ENCODE peak calls at places on chromosomes 2 and 18, in ten cellular contexts. O, E, N, U, Z, P, F, Q, L and K are unnamed samples.
A peak's percentile ranks its signal among the peaks of the same experiment; 100 is the strongest.

GRCh38 chr2:29309090-29310054 is 194.2 kb downstream of the CLIP4 start:
- DNase-seq in Z (peak; percentile 86), U (peak; percentile 73), F (peak; percentile 65), Q (peak; percentile 63), O (peak; percentile 59), E (peak; percentile 60), N (peak; percentile 76), P (peak; percentile 27), L (peak; percentile 27), K (peak; percentile 66)

GRCh38 chr18:45517181-45517741 is 98.0 kb upstream of the SLC14A2 start:
- DNase-seq in Q (no peak), N (no peak), O (no peak), U (no peak), F (no peak), E (peak; percentile 78), L (no peak), P (peak; percentile 71), Z (no peak), K (no peak)

GRCh38 chr18:5600376-5601071 is 56.7 kb upstream of the EPB41L3 start:
- DNase-seq in U (peak; percentile 16), F (no peak), Q (no peak), L (peak; percentile 57), Z (peak; percentile 56), P (no peak), O (peak; percentile 3), N (peak; percentile 49), E (no peak), K (peak; percentile 28)

GRCh38 chr18:54622084-54622483 is 31.0 kb downstream of the DYNAP start:
- DNase-seq in U (no peak), F (no peak), N (no peak), P (no peak), E (no peak), O (no peak), Z (no peak), Q (no peak), L (no peak), K (no peak)

GRCh38 chr2:109304731-109305470 is 175.9 kb downstream of the SH3RF3 start:
- DNase-seq in U (no peak), N (no peak), O (no peak), Q (no peak), L (no peak), F (no peak), E (no peak), P (no peak), Z (peak; percentile 78), K (no peak)

GRCh38 chr2:102050854-102051391 is 59.2 kb downstream of the IL1R2 start:
- DNase-seq in O (no peak), P (no peak), Q (no peak), N (peak; percentile 99), Z (peak; percentile 59), U (peak; percentile 82), L (peak; percentile 86), F (no peak), E (peak; percentile 94), K (peak; percentile 91)

GRCh38 chr2:57376985-57377384 is 669.6 kb upstream of the VRK2 start:
- DNase-seq in U (peak; percentile 39), L (peak; percentile 4), P (no peak), O (no peak), Q (peak; percentile 23), E (no peak), F (peak; percentile 20), Z (peak; percentile 30), N (peak; percentile 6), K (no peak)

GRCh38 chr2:220930542-220931076 is 641.5 kb downstream of the EPHA4 start:
- DNase-seq in P (no peak), U (no peak), Q (no peak), O (no peak), E (no peak), F (no peak), Z (no peak), L (no peak), N (no peak), K (peak; percentile 92)

GRCh38 chr2:174593041-174593440 is 4.6 kb downstream of the WIPF1 start:
- DNase-seq in O (no peak), U (no peak), L (no peak), Q (no peak), N (no peak), E (no peak), P (no peak), Z (no peak), F (no peak), K (no peak)

GRCh38 chr2:234044157-234044556 is 6.3 kb upstream of the SPP2 start:
- DNase-seq in Q (no peak), F (no peak), P (peak; percentile 21), U (no peak), L (peak; percentile 65), N (peak; percentile 78), Z (no peak), O (peak; percentile 10), E (no peak), K (peak; percentile 92)

GRCh38 chr2:196849895-196850294 is 40.7 kb upstream of the C2orf66 start:
- DNase-seq in O (peak; percentile 4), U (peak; percentile 12), Q (no peak), N (peak; percentile 64), P (peak; percentile 10), Z (peak; percentile 50), L (peak; percentile 43), E (no peak), F (no peak), K (peak; percentile 45)

GRCh38 chr18:33369711-33370449 is 70.6 kb downstream of the CCDC178 start:
- DNase-seq in P (no peak), F (no peak), O (peak; percentile 1), N (no peak), Z (no peak), Q (no peak), U (no peak), L (no peak), E (no peak), K (no peak)

GRCh38 chr2:163657257-163657656 is 78.6 kb downstream of the FIGN start:
- DNase-seq in E (no peak), P (no peak), Z (no peak), U (no peak), L (no peak), N (peak; percentile 73), F (no peak), Q (no peak), O (no peak), K (peak; percentile 62)

GRCh38 chr2:8030694-8031303 is 651.1 kb upstream of the ID2 start:
- DNase-seq in N (no peak), Z (no peak), O (no peak), E (no peak), Q (no peak), F (no peak), P (no peak), U (no peak), L (no peak), K (peak; percentile 11)

DNA sequence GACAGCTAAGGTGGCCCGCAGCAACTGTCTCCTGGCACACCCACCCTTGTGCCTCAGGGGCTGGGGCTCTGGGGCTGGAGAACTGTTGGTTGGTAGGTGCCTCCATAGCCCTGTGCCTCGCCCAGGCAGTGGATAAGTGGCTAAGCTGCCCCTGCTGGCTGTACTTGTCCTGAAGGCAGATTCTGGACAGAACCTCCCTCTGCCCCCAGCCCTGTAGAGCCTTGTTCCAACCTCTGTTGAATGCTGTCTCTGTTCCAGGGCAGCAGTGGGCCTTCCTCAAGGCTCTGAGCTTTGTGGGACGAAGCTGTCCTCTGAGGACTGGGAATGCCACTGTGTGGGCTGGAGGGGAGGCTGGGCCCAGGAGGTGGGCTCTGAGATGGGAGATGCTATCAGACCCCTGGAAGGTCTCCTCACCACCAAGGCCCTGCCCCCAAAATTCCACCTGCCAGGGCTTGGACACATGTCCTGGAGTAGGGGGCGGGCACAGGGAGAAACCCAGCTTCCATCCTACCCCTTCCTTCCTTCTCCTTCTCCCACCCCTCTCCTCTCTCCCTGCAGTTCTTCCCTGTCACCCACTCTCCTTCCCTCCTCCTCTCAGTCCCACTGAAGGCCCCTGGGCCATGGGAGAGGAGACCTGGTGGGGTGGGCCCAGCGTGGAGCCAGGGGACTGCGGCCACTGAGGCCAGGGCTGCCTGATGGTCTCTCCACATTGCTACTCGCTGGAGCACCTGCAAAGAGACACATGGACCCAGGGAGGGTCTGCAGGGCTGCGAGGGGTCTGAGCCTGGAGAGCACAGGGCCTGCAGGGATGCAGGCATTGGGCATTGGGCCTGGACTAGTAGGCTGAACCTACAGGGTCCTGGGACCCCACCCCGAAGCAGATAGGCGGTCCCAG is 1.7 kb upstream of the PDCD1 start:
- DNase-seq in E (no peak), P (no peak), Z (no peak), N (no peak), Q (peak; percentile 67), F (no peak), O (no peak), L (no peak), U (no peak), K (no peak)
- TF ChIP-seq CTCF in E (no peak), P (no peak), Z (no peak), N (no peak), Q (no peak), F (no peak), O (no peak), L (peak; percentile 10), U (no peak), K (no peak)

GRCh38 chr2:85838181-85838580 is 50.6 kb downstream of the ST3GAL5 start:
- DNase-seq in Z (no peak), F (no peak), U (peak; percentile 29), L (no peak), Q (no peak), N (no peak), E (no peak), P (no peak), O (no peak), K (no peak)
- TF ChIP-seq CTCF in Z (no peak), F (no peak), U (no peak), L (no peak), Q (peak; percentile 11), N (no peak), E (no peak), P (no peak), O (no peak), K (no peak)

DNA sequence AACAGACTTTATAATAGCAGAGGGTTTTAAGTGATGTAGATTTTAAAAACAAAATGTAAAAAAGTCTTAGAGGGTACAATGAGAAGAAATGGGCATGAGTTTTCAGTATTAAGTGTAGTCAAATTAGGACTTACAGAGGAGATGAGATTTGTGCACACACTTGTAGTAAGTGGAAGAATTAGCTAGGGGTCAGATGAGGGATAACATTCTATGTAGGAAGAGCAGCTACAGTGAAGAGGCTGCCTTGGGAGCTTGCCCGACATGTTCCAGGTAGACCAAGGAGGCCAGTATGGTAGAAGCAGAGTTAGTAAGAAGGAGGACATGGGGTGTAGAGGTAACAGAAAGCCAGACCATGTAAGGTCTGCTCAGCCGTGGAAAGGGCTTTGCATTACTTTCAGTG is 189.2 kb upstream of the DSEL start:
- DNase-seq in N (peak; percentile 13), P (no peak), Z (peak; percentile 24), F (no peak), O (no peak), U (no peak), E (no peak), L (no peak), Q (no peak), K (no peak)
- TF ChIP-seq CTCF in N (no peak), P (no peak), Z (peak; percentile 6), F (no peak), O (no peak), U (no peak), E (no peak), L (no peak), Q (no peak), K (no peak)

DNA sequence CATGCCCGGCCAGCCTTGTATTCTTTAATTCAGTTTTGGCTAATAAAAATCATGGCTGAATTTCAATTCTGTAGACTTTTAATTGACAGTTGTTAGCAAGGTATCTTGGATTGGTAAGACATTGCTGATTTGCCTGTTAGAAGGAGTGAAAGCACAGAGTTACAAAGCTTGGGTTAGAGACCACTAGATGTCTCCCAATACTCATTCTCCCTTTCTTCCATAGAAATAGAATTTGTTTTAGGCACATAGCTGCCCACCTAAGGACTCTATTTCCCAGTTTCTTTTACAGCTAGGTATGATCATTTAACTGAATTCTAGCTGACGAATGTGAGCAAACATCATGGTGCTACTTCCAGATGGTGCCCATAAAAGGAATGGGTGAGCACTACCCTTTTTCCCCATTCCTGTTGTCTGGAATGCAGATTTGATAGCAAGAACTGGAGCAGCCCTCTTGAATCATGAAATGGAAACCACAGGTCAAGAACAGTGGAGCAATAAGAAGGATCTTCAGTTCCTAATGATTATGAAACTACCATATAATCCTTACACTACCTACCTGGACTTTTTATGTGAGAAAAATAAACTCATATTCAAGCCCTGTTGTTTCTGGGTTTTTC is 17.5 kb downstream of the PECR start:
- DNase-seq in E (no peak), F (no peak), N (peak; percentile 32), L (no peak), O (no peak), U (peak; percentile 22), Z (peak; percentile 5), Q (no peak), P (peak; percentile 23), K (peak; percentile 43)
- TF ChIP-seq CTCF in E (no peak), F (no peak), N (no peak), L (no peak), O (no peak), U (no peak), Z (peak; percentile 24), Q (no peak), P (no peak), K (peak; percentile 14)